ENCODE peak calls at places on chromosomes 7 and 10, in four cellular contexts. L, F, J and W are unnamed samples.

GRCh38 chr7:99631311-99632109 is 14.8 kb downstream of the ZSCAN25 start:
- DNase-seq in L (peak), F (no peak), J (no peak), W (no peak)

GRCh38 chr10:31188792-31189406 is 130.1 kb upstream of the ZEB1 start:
- DNase-seq in J (no peak), L (no peak), F (no peak), W (no peak)

GRCh38 chr10:73586583-73586984 is 4.6 kb downstream of the USP54 start:
- DNase-seq in F (no peak), J (no peak), L (no peak), W (no peak)

GRCh38 chr10:17479015-17479615 is 24.7 kb upstream of the ST8SIA6 start:
- DNase-seq in F (no peak), L (no peak), J (no peak), W (no peak)

GRCh38 chr7:109282726-109283125 is 713.1 kb downstream of the DNAJB9 start:
- DNase-seq in F (no peak), J (no peak), L (no peak), W (no peak)

GRCh38 chr10:104033966-104034365 is 51.7 kb downstream of the COL17A1 start:
- DNase-seq in F (no peak), J (no peak), L (no peak), W (no peak)

GRCh38 chr10:35004651-35005050 is 85.5 kb downstream of the CUL2 start:
- DNase-seq in J (no peak), L (no peak), F (no peak), W (no peak)

GRCh38 chr7:98194672-98195457 is 16.4 kb upstream of the BHLHA15 start:
- DNase-seq in J (no peak), L (no peak), F (no peak), W (peak)

GRCh38 chr10:71232089-71232998 is 20.0 kb downstream of the UNC5B start:
- DNase-seq in J (peak), F (no peak), L (no peak), W (peak)

GRCh38 chr7:47377741-47378140 is 204.2 kb downstream of the TNS3 start:
- DNase-seq in L (no peak), J (no peak), F (no peak), W (no peak)

GRCh38 chr7:21365866-21366624 is 61.8 kb upstream of the SP4 start:
- DNase-seq in F (no peak), J (no peak), L (no peak), W (no peak)

GRCh38 chr10:59872892-59873463 is 33.4 kb downstream of the CCDC6 start:
- DNase-seq in J (no peak), L (no peak), F (no peak), W (no peak)

GRCh38 chr7:155412416-155413253 is 45.3 kb upstream of the EN2 start:
- DNase-seq in L (peak), J (peak), F (no peak), W (no peak)

GRCh38 chr7:85023066-85023687 is 163.7 kb downstream of the SEMA3D start:
- DNase-seq in F (no peak), J (no peak), L (no peak), W (no peak)

GRCh38 chr7:130986271-130986690 is 252.3 kb upstream of the KLF14 start:
- DNase-seq in J (no peak), F (no peak), L (no peak), W (no peak)

GRCh38 chr10:6221971-6222751 is 19.4 kb downstream of the PFKFB3 start:
- DNase-seq in F (no peak), J (no peak), L (no peak), W (peak)

GRCh38 chr7:101023839-101024238 is 4.0 kb downstream of the MUC17 start:
- DNase-seq in L (no peak), J (no peak), F (no peak), W (no peak)

GRCh38 chr10:92846-93245 is 42.4 kb upstream of the ZMYND11 start:
- DNase-seq in J (no peak), L (no peak), F (no peak), W (no peak)

GRCh38 chr7:45457591-45457990 is 116.6 kb upstream of the ADCY1 start:
- DNase-seq in L (no peak), J (no peak), F (no peak), W (no peak)

GRCh38 chr7:92830532-92831110 is 5.8 kb downstream of the CDK6 start:
- DNase-seq in J (no peak), F (no peak), L (no peak), W (no peak)
- H3K4me3 ChIP-seq in J (no peak), F (peak), L (no peak), W (no peak)

GRCh38 chr7:17029150-17029549 is 147.4 kb upstream of the AGR3 start:
- DNase-seq in F (no peak), J (no peak), L (no peak), W (no peak)
- H3K4me3 ChIP-seq in F (no peak), J (no peak), L (no peak), W (no peak)

DNA sequence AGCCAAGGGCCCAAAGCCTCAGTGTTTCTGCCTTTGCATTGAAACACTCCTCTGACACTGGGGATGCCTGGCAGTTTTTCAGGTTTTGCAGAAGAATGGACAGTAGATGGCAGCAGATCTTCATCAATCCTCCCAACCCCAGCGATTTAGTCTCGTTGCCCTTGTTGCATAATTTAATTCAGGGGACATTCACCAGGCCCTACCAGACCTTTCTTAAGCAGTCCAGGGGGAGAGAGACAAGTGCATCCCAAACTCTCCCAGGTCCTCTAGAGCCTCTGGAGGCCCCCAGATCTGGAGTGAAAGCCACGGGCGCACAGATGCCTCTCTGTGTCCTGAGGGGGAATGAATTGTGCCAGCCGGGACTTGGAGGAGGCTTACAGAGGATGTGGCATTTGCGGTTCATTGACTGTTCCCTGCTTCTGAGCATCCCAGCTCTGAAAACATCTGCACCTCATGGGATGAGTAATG is 29.6 kb downstream of the MINDY4 start:
- DNase-seq in L (peak), F (no peak), J (no peak), W (no peak)
- H3K4me3 ChIP-seq in L (no peak), F (no peak), J (no peak), W (no peak)

GRCh38 chr10:98031440-98031839 is 1.0 kb upstream of the CRTAC1 start:
- DNase-seq in L (no peak), J (no peak), F (no peak), W (no peak)

GRCh38 chr10:98029149-98030092 is 1.0 kb downstream of the CRTAC1 start:
- DNase-seq in L (no peak), J (no peak), F (no peak), W (peak)

GRCh38 chr10:98028168-98028770 is 2.2 kb downstream of the CRTAC1 start:
- DNase-seq in L (peak), F (peak), J (peak), W (no peak)

GRCh38 chr10:98030991-98031431 is 590 bp upstream of the CRTAC1 start:
- DNase-seq in L (no peak), F (no peak), J (no peak), W (peak)

DNA sequence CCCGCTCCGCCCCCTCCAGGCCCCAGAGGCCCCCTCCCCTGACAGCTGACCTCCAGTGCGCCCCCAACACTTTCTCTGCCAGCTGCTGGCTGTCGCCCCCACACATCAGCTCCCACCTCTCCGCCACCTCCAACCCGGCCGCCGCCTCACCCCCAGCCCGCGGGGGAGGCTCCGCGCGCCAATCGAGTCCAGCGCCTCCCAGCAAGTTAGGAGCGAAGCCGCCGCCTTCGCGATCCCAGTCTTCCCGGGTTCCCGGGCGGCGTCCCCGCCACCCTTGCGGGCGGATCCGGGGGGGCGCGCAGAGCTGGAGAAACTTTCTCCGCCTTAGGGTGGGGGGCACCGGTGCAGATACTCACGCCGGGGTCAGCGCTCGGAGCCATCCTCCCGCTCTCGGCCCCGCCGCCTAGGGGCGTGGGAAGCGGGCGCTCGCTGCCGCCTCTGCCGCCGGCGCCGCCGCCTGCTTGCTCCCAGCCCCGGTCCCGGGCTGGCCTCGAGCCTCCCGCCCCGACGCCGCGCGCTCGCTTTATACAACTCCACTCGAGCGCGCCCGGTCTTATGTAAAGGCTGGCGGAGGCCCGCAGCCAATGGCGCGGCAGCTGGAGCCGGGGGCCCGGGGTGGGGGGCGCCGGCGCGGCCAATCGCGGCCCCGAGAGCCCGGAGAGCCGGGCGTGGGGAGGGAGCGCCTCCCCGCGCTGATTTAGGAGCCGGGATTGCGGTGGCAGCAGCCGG is at the start of gene CRTAC1:
- DNase-seq in L (peak), J (peak), F (no peak), W (peak)
- H3K4me3 ChIP-seq in L (peak), J (no peak), F (no peak), W (no peak)

GRCh38 chr7:17299477-17299991 is 1.1 kb downstream of the AHR start:
- DNase-seq in J (no peak), L (no peak), F (no peak), W (no peak)

GRCh38 chr7:17302575-17303142 is 4.2 kb downstream of the AHR start:
- DNase-seq in F (no peak), L (no peak), J (no peak), W (no peak)

GRCh38 chr7:17300012-17300411 is 1.6 kb downstream of the AHR start:
- DNase-seq in F (no peak), L (no peak), J (no peak), W (no peak)

GRCh38 chr7:17298840-17299476 is 506 bp downstream of the AHR start:
- DNase-seq in L (no peak), F (peak), J (peak), W (peak)

DNA sequence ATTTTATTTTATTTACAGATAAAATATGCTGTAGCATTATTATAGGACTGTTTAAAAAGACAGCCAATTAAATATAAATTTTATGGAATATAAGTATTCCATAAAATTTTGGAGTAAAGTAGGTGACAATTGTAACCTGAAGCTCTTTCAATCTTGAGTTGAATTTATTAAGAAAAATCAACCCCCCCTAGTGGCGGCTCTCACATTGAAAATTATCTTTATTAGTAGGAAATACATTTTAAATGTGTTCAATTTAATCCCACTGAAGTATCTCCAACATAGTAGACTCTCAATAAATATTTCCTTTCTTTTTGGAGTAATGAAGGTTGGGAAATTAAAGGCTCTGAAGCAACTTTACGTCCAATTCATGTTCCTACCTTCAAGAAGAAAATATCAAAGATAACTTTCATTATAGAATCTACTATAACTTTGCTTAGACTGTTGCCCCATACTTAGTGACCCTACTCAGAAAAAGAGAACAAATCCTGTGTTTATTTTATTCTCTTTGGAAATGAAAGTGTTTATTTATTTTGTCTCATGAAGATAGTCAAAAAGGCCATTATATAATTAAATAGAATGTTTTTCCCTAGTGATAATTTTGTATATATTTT is 3.1 kb downstream of the AHR start:
- DNase-seq in L (no peak), J (no peak), F (peak), W (no peak)
- H3K4me3 ChIP-seq in L (no peak), J (no peak), F (no peak), W (no peak)

GRCh38 chr7:52005613-52006012 is 689.0 kb upstream of the COBL start:
- DNase-seq in F (no peak), J (no peak), L (no peak), W (no peak)

GRCh38 chr7:52006674-52007073 is 690.1 kb upstream of the COBL start:
- DNase-seq in F (no peak), L (no peak), J (no peak), W (no peak)

GRCh38 chr7:52009195-52009594 is 692.6 kb upstream of the COBL start:
- DNase-seq in L (no peak), J (no peak), F (no peak), W (no peak)
- H3K4me3 ChIP-seq in L (no peak), J (no peak), F (no peak), W (no peak)